ENCODE peak calls at places on chromosomes 16 and 17, in six cellular contexts. One of them, this sample, is unnamed. For H3K9me3, the result is how much of the 10 kb centered on the place peaks cover.

GRCh38 chr17:12403881-12404398 is 261.8 kb upstream of the MYOCD start:
- DNase-seq in left ventricle myocardium inferior: no peak
- DNase-seq in IMR-90: no peak
- DNase-seq in thoracic aorta: no peak
- DNase-seq in ascending aorta: no peak
- DNase-seq in K562: no peak
- DNase-seq in this sample: no peak

GRCh38 chr17:81429353-81429774 is 34.1 kb downstream of the BAHCC1 start:
- DNase-seq in thoracic aorta: no peak
- DNase-seq in K562: no peak
- DNase-seq in IMR-90: peak
- DNase-seq in ascending aorta: no peak
- DNase-seq in left ventricle myocardium inferior: peak
- DNase-seq in this sample: no peak

GRCh38 chr16:27448531-27449433 is 46.8 kb downstream of the IL21R start:
- DNase-seq in IMR-90: no peak
- DNase-seq in ascending aorta: no peak
- DNase-seq in left ventricle myocardium inferior: no peak
- DNase-seq in thoracic aorta: no peak
- DNase-seq in K562: no peak
- DNase-seq in this sample: no peak

GRCh38 chr16:53622315-53622714 is 81.3 kb downstream of the RPGRIP1L start:
- DNase-seq in IMR-90: no peak
- DNase-seq in K562: no peak
- DNase-seq in left ventricle myocardium inferior: no peak
- DNase-seq in ascending aorta: no peak
- DNase-seq in thoracic aorta: no peak
- DNase-seq in this sample: no peak

GRCh38 chr16:84543931-84544776 is 39.7 kb upstream of the MEAK7 start:
- DNase-seq in K562: no peak
- DNase-seq in thoracic aorta: no peak
- DNase-seq in left ventricle myocardium inferior: no peak
- DNase-seq in ascending aorta: no peak
- DNase-seq in IMR-90: peak
- DNase-seq in this sample: no peak

GRCh38 chr16:69890114-69890890 is 60.8 kb upstream of the CLEC18A start:
- DNase-seq in left ventricle myocardium inferior: peak
- DNase-seq in K562: no peak
- DNase-seq in IMR-90: peak
- DNase-seq in ascending aorta: peak
- DNase-seq in thoracic aorta: peak
- DNase-seq in this sample: no peak

GRCh38 chr16:53792161-53792951 is 88.4 kb downstream of the FTO start:
- DNase-seq in K562: no peak
- DNase-seq in ascending aorta: no peak
- DNase-seq in left ventricle myocardium inferior: no peak
- DNase-seq in thoracic aorta: no peak
- DNase-seq in IMR-90: no peak
- DNase-seq in this sample: no peak

GRCh38 chr16:68893710-68894705 is 50.7 kb downstream of the TANGO6 start:
- DNase-seq in IMR-90: peak
- DNase-seq in left ventricle myocardium inferior: peak
- DNase-seq in thoracic aorta: no peak
- DNase-seq in K562: peak
- DNase-seq in ascending aorta: no peak
- DNase-seq in this sample: peak

GRCh38 chr17:2275722-2276121 is 27.9 kb downstream of the SMG6 start:
- DNase-seq in thoracic aorta: no peak
- DNase-seq in ascending aorta: no peak
- DNase-seq in left ventricle myocardium inferior: no peak
- DNase-seq in K562: no peak
- DNase-seq in IMR-90: no peak
- DNase-seq in this sample: no peak

GRCh38 chr17:78689029-78689428 is 93.0 kb downstream of the CYTH1 start:
- DNase-seq in K562: no peak
- DNase-seq in IMR-90: no peak
- DNase-seq in thoracic aorta: no peak
- DNase-seq in left ventricle myocardium inferior: no peak
- DNase-seq in ascending aorta: no peak
- DNase-seq in this sample: no peak

GRCh38 chr17:7204335-7204734 is 15.3 kb downstream of the DLG4 start:
- DNase-seq in K562: no peak
- DNase-seq in left ventricle myocardium inferior: no peak
- DNase-seq in IMR-90: no peak
- DNase-seq in thoracic aorta: no peak
- DNase-seq in ascending aorta: no peak
- DNase-seq in this sample: peak

GRCh38 chr17:60163108-60163784 is 13.5 kb downstream of the CA4 start:
- DNase-seq in thoracic aorta: no peak
- DNase-seq in K562: peak
- DNase-seq in ascending aorta: no peak
- DNase-seq in IMR-90: no peak
- DNase-seq in left ventricle myocardium inferior: peak
- DNase-seq in this sample: peak

GRCh38 chr17:73630531-73630930 is 13.7 kb downstream of the SDK2 start:
- DNase-seq in ascending aorta: no peak
- DNase-seq in thoracic aorta: no peak
- DNase-seq in left ventricle myocardium inferior: no peak
- DNase-seq in IMR-90: no peak
- DNase-seq in K562: no peak
- DNase-seq in this sample: no peak

GRCh38 chr16:67989322-67990017 is 9.2 kb upstream of the DPEP3 start:
- DNase-seq in thoracic aorta: no peak
- DNase-seq in ascending aorta: no peak
- DNase-seq in K562: no peak
- DNase-seq in IMR-90: no peak
- DNase-seq in left ventricle myocardium inferior: no peak
- DNase-seq in this sample: no peak

GRCh38 chr17:53420035-53420641 is 402.6 kb upstream of the KIF2B start:
- DNase-seq in thoracic aorta: no peak
- DNase-seq in IMR-90: no peak
- DNase-seq in left ventricle myocardium inferior: no peak
- DNase-seq in K562: no peak
- DNase-seq in ascending aorta: no peak
- DNase-seq in this sample: no peak

GRCh38 chr17:79905832-79906231 is 66.6 kb upstream of the CBX4 start:
- DNase-seq in IMR-90: no peak
- DNase-seq in thoracic aorta: no peak
- DNase-seq in K562: peak
- DNase-seq in ascending aorta: no peak
- DNase-seq in left ventricle myocardium inferior: no peak
- DNase-seq in this sample: no peak

GRCh38 chr17:5797447-5797846 is 213.1 kb upstream of the NLRP1 start:
- DNase-seq in ascending aorta: no peak
- DNase-seq in IMR-90: no peak
- DNase-seq in thoracic aorta: no peak
- DNase-seq in K562: no peak
- DNase-seq in left ventricle myocardium inferior: no peak
- DNase-seq in this sample: no peak

GRCh38 chr17:5798104-5798503 is 213.8 kb upstream of the NLRP1 start:
- DNase-seq in thoracic aorta: no peak
- DNase-seq in K562: no peak
- DNase-seq in left ventricle myocardium inferior: no peak
- DNase-seq in ascending aorta: no peak
- DNase-seq in IMR-90: no peak
- DNase-seq in this sample: no peak

GRCh38 chr17:5793157-5793556 is 208.8 kb upstream of the NLRP1 start:
- DNase-seq in IMR-90: no peak
- DNase-seq in thoracic aorta: no peak
- DNase-seq in ascending aorta: no peak
- DNase-seq in K562: no peak
- DNase-seq in left ventricle myocardium inferior: no peak
- DNase-seq in this sample: no peak

GRCh38 chr17:5794881-5795486 is 210.7 kb upstream of the NLRP1 start:
- DNase-seq in IMR-90: no peak
- DNase-seq in K562: no peak
- DNase-seq in ascending aorta: no peak
- DNase-seq in thoracic aorta: no peak
- DNase-seq in left ventricle myocardium inferior: no peak
- DNase-seq in this sample: no peak

DNA sequence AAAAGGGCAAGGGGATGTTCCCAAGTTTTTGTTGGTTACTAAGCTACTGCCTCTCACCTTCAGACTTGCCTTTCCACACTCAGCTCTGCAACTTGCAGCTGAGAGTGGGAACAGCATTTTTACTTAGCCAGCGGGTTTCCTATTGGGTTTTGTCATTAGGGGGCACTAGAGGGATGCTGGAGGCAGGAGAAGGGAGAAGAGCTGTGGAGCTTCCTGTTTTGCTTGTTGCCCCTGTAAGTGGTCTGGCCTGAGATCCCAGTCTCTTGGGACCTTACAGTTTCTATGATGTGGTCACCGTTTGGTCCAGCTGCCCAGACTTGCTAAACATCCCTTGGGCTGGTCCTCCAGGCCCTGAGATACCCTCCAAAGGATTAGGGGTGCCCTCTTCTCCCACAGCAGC is 209.6 kb upstream of the NLRP1 start:
- DNase-seq in IMR-90: no peak
- DNase-seq in K562: no peak
- DNase-seq in left ventricle myocardium inferior: no peak
- DNase-seq in thoracic aorta: no peak
- DNase-seq in ascending aorta: no peak
- DNase-seq in this sample: peak
- TF ChIP-seq CTCF in IMR-90: no peak
- TF ChIP-seq CTCF in K562: peak
- TF ChIP-seq CTCF in left ventricle myocardium inferior: peak
- TF ChIP-seq CTCF in thoracic aorta: no peak
- TF ChIP-seq CTCF in ascending aorta: no peak
- TF ChIP-seq CTCF in this sample: peak

GRCh38 chr17:27462714-27463113 is 6.5 kb downstream of the KSR1 start:
- DNase-seq in ascending aorta: no peak
- DNase-seq in left ventricle myocardium inferior: no peak
- DNase-seq in IMR-90: no peak
- DNase-seq in K562: no peak
- DNase-seq in thoracic aorta: no peak
- DNase-seq in this sample: no peak

GRCh38 chr17:27464431-27464830 is 8.2 kb downstream of the KSR1 start:
- DNase-seq in thoracic aorta: no peak
- DNase-seq in ascending aorta: no peak
- DNase-seq in left ventricle myocardium inferior: no peak
- DNase-seq in K562: no peak
- DNase-seq in IMR-90: no peak
- DNase-seq in this sample: no peak

GRCh38 chr17:27462149-27462548 is 5.9 kb downstream of the KSR1 start:
- DNase-seq in left ventricle myocardium inferior: no peak
- DNase-seq in IMR-90: no peak
- DNase-seq in K562: no peak
- DNase-seq in ascending aorta: no peak
- DNase-seq in thoracic aorta: no peak
- DNase-seq in this sample: no peak

GRCh38 chr17:27461192-27461859 is 5.1 kb downstream of the KSR1 start:
- DNase-seq in left ventricle myocardium inferior: no peak
- DNase-seq in K562: peak
- DNase-seq in thoracic aorta: no peak
- DNase-seq in IMR-90: no peak
- DNase-seq in ascending aorta: no peak
- DNase-seq in this sample: no peak

GRCh38 chr17:27463235-27463677 is 7.0 kb downstream of the KSR1 start:
- DNase-seq in IMR-90: no peak
- DNase-seq in thoracic aorta: no peak
- DNase-seq in left ventricle myocardium inferior: no peak
- DNase-seq in K562: no peak
- DNase-seq in ascending aorta: no peak
- DNase-seq in this sample: no peak
- H3K9me3 ChIP-seq in IMR-90: under half
- H3K9me3 ChIP-seq in thoracic aorta: under half
- H3K9me3 ChIP-seq in left ventricle myocardium inferior: under half
- H3K9me3 ChIP-seq in K562: under half
- H3K9me3 ChIP-seq in ascending aorta: under half
- H3K9me3 ChIP-seq in this sample: under half

GRCh38 chr17:16083223-16083622 is 83.6 kb downstream of the TTC19 start:
- DNase-seq in K562: no peak
- DNase-seq in ascending aorta: no peak
- DNase-seq in thoracic aorta: no peak
- DNase-seq in left ventricle myocardium inferior: no peak
- DNase-seq in IMR-90: no peak
- DNase-seq in this sample: no peak

GRCh38 chr17:16085066-16085699 is 85.6 kb downstream of the TTC19 start:
- DNase-seq in left ventricle myocardium inferior: no peak
- DNase-seq in thoracic aorta: no peak
- DNase-seq in K562: no peak
- DNase-seq in IMR-90: peak
- DNase-seq in ascending aorta: no peak
- DNase-seq in this sample: no peak

GRCh38 chr17:16081507-16082087 is 82.0 kb downstream of the TTC19 start:
- DNase-seq in K562: no peak
- DNase-seq in thoracic aorta: no peak
- DNase-seq in ascending aorta: no peak
- DNase-seq in IMR-90: no peak
- DNase-seq in left ventricle myocardium inferior: no peak
- DNase-seq in this sample: no peak

GRCh38 chr17:16075949-16076348 is 76.3 kb downstream of the TTC19 start:
- DNase-seq in ascending aorta: no peak
- DNase-seq in left ventricle myocardium inferior: no peak
- DNase-seq in IMR-90: no peak
- DNase-seq in thoracic aorta: no peak
- DNase-seq in K562: no peak
- DNase-seq in this sample: no peak

DNA sequence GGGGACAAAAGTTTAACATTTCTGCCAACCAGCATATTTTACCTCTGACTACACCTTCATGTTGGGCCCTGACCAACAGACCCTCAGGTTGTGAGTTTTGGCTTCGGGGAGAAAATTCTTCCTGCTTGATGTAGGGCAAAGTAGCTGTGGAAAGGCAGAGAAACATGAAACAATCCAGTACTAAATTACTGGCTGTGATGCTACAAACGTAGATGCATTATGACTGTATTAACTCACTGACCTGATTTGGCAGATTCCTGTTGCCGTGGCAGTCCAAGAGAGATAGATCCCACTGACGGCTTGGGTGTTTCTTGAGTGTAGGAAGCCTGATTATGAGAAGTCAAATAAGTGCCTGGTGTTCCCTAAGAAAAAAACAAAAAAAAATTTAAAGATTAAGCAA is 80.7 kb downstream of the TTC19 start:
- DNase-seq in IMR-90: no peak
- DNase-seq in K562: no peak
- DNase-seq in ascending aorta: no peak
- DNase-seq in thoracic aorta: no peak
- DNase-seq in left ventricle myocardium inferior: no peak
- DNase-seq in this sample: no peak
- H3K4me3 ChIP-seq in IMR-90: no peak
- H3K4me3 ChIP-seq in K562: no peak
- H3K4me3 ChIP-seq in ascending aorta: no peak
- H3K4me3 ChIP-seq in thoracic aorta: no peak
- H3K4me3 ChIP-seq in left ventricle myocardium inferior: no peak
- H3K4me3 ChIP-seq in this sample: no peak

GRCh38 chr16:48603647-48604376 is 6.2 kb downstream of the N4BP1 start:
- DNase-seq in ascending aorta: no peak
- DNase-seq in IMR-90: no peak
- DNase-seq in left ventricle myocardium inferior: no peak
- DNase-seq in thoracic aorta: no peak
- DNase-seq in K562: no peak
- DNase-seq in this sample: no peak
- TF ChIP-seq CTCF in ascending aorta: no peak
- TF ChIP-seq CTCF in IMR-90: no peak
- TF ChIP-seq CTCF in left ventricle myocardium inferior: no peak
- TF ChIP-seq CTCF in thoracic aorta: no peak
- TF ChIP-seq CTCF in K562: no peak
- TF ChIP-seq CTCF in this sample: no peak